ENCODE peak calls at places on chromosomes 6 and 20, in six cellular contexts. One of them, this sample, is unnamed.

GRCh38 chr6:45479834-45480696 is 102.3 kb upstream of the SUPT3H start:
- DNase-seq in A549: no peak
- DNase-seq in ELR: peak; percentile 46
- DNase-seq in immature natural killer cell: no peak
- DNase-seq in hepatocyte: peak; percentile 8
- DNase-seq in RKO: no peak
- DNase-seq in this sample: no peak

GRCh38 chr6:150813993-150814359 is 51.5 kb upstream of the MTHFD1L start:
- DNase-seq in A549: peak; percentile 58
- DNase-seq in ELR: peak; percentile 37
- DNase-seq in immature natural killer cell: no peak
- DNase-seq in hepatocyte: peak; percentile 13
- DNase-seq in RKO: peak; percentile 37
- DNase-seq in this sample: no peak

GRCh38 chr6:132333639-132334516 is 67.4 kb downstream of the MOXD1 start:
- DNase-seq in A549: peak; percentile 78
- DNase-seq in ELR: peak; percentile 97
- DNase-seq in immature natural killer cell: no peak
- DNase-seq in hepatocyte: peak; percentile 72
- DNase-seq in RKO: peak; percentile 88
- DNase-seq in this sample: no peak

GRCh38 chr6:56758120-56758519 is 115.4 kb upstream of the DST start:
- DNase-seq in A549: no peak
- DNase-seq in ELR: no peak
- DNase-seq in immature natural killer cell: no peak
- DNase-seq in hepatocyte: no peak
- DNase-seq in RKO: no peak
- DNase-seq in this sample: no peak

GRCh38 chr20:23690581-23690980 is 1.7 kb upstream of the CST4 start:
- DNase-seq in A549: no peak
- DNase-seq in ELR: no peak
- DNase-seq in immature natural killer cell: no peak
- DNase-seq in hepatocyte: no peak
- DNase-seq in RKO: no peak
- DNase-seq in this sample: no peak

GRCh38 chr6:36836091-36836770 is 3.0 kb downstream of the CPNE5 start:
- DNase-seq in A549: no peak
- DNase-seq in ELR: no peak
- DNase-seq in immature natural killer cell: no peak
- DNase-seq in hepatocyte: no peak
- DNase-seq in RKO: no peak
- DNase-seq in this sample: no peak

GRCh38 chr6:85421963-85422362 is 27.9 kb upstream of the NT5E start:
- DNase-seq in A549: no peak
- DNase-seq in ELR: peak; percentile 43
- DNase-seq in immature natural killer cell: no peak
- DNase-seq in hepatocyte: no peak
- DNase-seq in RKO: no peak
- DNase-seq in this sample: no peak

GRCh38 chr6:24431045-24431451 is 28.3 kb downstream of the MRS2 start:
- DNase-seq in A549: peak; percentile 57
- DNase-seq in ELR: peak; percentile 66
- DNase-seq in immature natural killer cell: peak; percentile 14
- DNase-seq in hepatocyte: peak; percentile 61
- DNase-seq in RKO: peak; percentile 66
- DNase-seq in this sample: peak; percentile 75

GRCh38 chr6:25295651-25296050 is 16.5 kb downstream of the CARMIL1 start:
- DNase-seq in A549: no peak
- DNase-seq in ELR: no peak
- DNase-seq in immature natural killer cell: no peak
- DNase-seq in hepatocyte: no peak
- DNase-seq in RKO: no peak
- DNase-seq in this sample: no peak

GRCh38 chr6:138614151-138614550 is 114.9 kb upstream of the NHSL1 start:
- DNase-seq in A549: no peak
- DNase-seq in ELR: no peak
- DNase-seq in immature natural killer cell: no peak
- DNase-seq in hepatocyte: no peak
- DNase-seq in RKO: no peak
- DNase-seq in this sample: no peak

GRCh38 chr6:88544986-88545612 is 379.0 kb upstream of the CNR1 start:
- DNase-seq in A549: no peak
- DNase-seq in ELR: no peak
- DNase-seq in immature natural killer cell: no peak
- DNase-seq in hepatocyte: no peak
- DNase-seq in RKO: no peak
- DNase-seq in this sample: no peak

GRCh38 chr20:15582146-15582776 is 991.0 kb downstream of the KIF16B start:
- DNase-seq in A549: no peak
- DNase-seq in ELR: no peak
- DNase-seq in immature natural killer cell: no peak
- DNase-seq in hepatocyte: no peak
- DNase-seq in RKO: no peak
- DNase-seq in this sample: no peak

This sample was measured in T47D.